ENCODE peak calls at places on chromosomes 2 and 18, in five cellular contexts. V is transverse colon, L is HepG2, B is stomach, Z is SK-N-SH. H is an unnamed sample.

GRCh38 chr2:9286553-9287399 is 80.2 kb downstream of the ASAP2 start:
- DNase-seq in V (no peak), L (no peak), B (no peak), Z (no peak), H (no peak)

GRCh38 chr2:47310801-47311560 is 92.0 kb upstream of the MSH2 start:
- DNase-seq in V (peak; percentile 74), L (peak; percentile 73), B (peak; percentile 63), Z (peak; percentile 70), H (peak; percentile 85)

GRCh38 chr2:3651686-3652516 is 6.1 kb upstream of the ALLC start:
- DNase-seq in V (peak; percentile 65), L (peak; percentile 92), B (peak; percentile 62), Z (peak; percentile 74), H (no peak)

GRCh38 chr2:189658281-189658680 is 3.0 kb upstream of the ASNSD1 start:
- DNase-seq in V (no peak), L (no peak), B (no peak), Z (no peak), H (no peak)

GRCh38 chr2:96913117-96913397 is 43.2 kb upstream of the SEMA4C start:
- DNase-seq in V (no peak), L (no peak), B (no peak), Z (no peak), H (no peak)

GRCh38 chr18:24846133-24846532 is 385.7 kb downstream of the HRH4 start:
- DNase-seq in V (no peak), L (no peak), B (no peak), Z (no peak), H (no peak)

GRCh38 chr18:63285332-63285731 is 34.2 kb downstream of the BCL2 start:
- DNase-seq in V (peak; percentile 61), L (no peak), B (no peak), Z (no peak), H (no peak)

GRCh38 chr2:88110830-88111229 is 17.0 kb downstream of the FABP1 start:
- DNase-seq in V (no peak), L (no peak), B (no peak), Z (no peak), H (no peak)

GRCh38 chr2:233976690-233977294 is 59.6 kb downstream of the TRPM8 start:
- DNase-seq in V (no peak), L (peak; percentile 60), B (no peak), Z (peak; percentile 68), H (no peak)

GRCh38 chr2:196415384-196415783 is 224.1 kb upstream of the CCDC150 start:
- DNase-seq in V (no peak), L (no peak), B (no peak), Z (no peak), H (no peak)

GRCh38 chr2:230455005-230455684 is 39.1 kb downstream of the SP100 start:
- DNase-seq in V (no peak), L (no peak), B (no peak), Z (no peak), H (no peak)

GRCh38 chr2:926896-927295 is 23.8 kb upstream of the SNTG2 start:
- DNase-seq in V (no peak), L (no peak), B (no peak), Z (no peak), H (no peak)

GRCh38 chr2:107822302-107822701 is 4.4 kb upstream of the RGPD4 start:
- DNase-seq in V (no peak), L (peak; percentile 68), B (no peak), Z (no peak), H (no peak)

GRCh38 chr2:47724221-47724981 is 58.5 kb upstream of the MSH6 start:
- DNase-seq in V (peak; percentile 10), L (no peak), B (no peak), Z (no peak), H (no peak)

GRCh38 chr2:73109796-73110540 is 2.8 kb downstream of the RAB11FIP5 start:
- DNase-seq in V (no peak), L (no peak), B (no peak), Z (no peak), H (no peak)

GRCh38 chr2:73110622-73111299 is 2.0 kb downstream of the RAB11FIP5 start:
- DNase-seq in V (peak; percentile 20), L (no peak), B (no peak), Z (no peak), H (no peak)

GRCh38 chr2:73112026-73112912 is 479 bp downstream of the RAB11FIP5 start:
- DNase-seq in V (peak; percentile 29), L (peak; percentile 22), B (peak; percentile 38), Z (peak; percentile 73), H (peak; percentile 68)

GRCh38 chr2:73112913-73113633 is at the start of gene RAB11FIP5:
- DNase-seq in V (peak; percentile 85), L (peak; percentile 57), B (peak; percentile 85), Z (peak; percentile 95), H (peak; percentile 90)

DNA sequence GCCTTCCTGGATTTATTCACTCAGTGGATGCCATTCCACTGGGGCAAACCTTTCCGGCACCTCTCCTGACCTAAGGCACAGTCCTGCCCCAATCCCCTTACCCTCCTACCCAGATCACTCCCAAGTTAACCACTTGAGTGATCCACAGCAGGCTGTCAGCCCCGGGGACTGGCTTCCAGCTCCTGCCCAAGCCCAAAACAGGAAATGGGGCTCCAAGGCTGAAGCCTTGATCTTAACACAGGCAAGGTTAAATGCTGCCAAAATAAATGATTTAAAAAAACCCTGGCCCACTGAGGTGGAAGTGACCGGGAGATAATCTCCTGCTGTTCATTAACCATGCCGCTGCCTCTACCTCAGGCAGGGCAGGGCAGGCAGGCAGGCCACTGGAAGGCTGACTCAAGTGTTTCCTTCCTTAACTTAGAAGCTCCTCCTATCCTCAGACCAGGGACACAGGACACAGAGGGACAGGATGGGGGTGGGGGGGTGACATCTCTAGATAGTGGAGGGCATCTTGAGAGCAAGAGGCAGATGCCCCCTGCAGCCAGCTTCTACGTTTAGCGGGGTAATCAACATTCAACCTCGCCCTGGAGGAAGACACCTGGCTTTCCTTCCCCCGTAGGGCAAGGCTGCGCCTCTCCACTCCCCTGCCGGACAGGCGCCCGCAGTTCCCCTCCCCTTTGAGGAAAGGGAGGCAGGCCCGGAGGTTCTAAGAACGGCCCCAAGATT is 1.3 kb downstream of the RAB11FIP5 start:
- DNase-seq in V (peak; percentile 55), L (peak; percentile 35), B (peak; percentile 54), Z (no peak), H (no peak)
- TF ChIP-seq POLR2AphosphoS5 in V (no peak), L (no peak), B (peak; percentile 46), Z (no peak), H (no peak)

DNA sequence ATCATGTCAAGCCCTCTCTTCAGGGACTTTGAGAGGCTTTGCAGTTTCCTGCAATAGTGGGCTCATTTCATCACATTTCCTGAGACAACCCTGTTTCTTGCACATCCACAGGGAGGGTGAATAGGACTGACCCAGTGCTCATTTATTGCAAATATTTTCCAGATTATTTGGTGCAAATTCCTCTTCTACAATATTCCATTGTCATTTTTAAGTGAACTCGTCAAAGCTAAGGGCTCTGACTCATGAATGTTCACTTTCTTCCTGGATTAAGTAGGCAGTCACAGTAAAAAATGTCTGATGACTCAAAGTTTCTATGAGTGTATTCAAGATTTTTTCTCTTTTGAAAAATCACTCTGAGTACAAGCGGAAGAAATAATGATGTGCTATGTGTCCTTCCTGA is 225.5 kb upstream of the GALNT5 start:
- DNase-seq in V (no peak), L (peak; percentile 46), B (no peak), Z (peak; percentile 1), H (no peak)
- TF ChIP-seq EP300 in V (no peak), L (no peak), B (no peak), Z (peak; percentile 97), H (no peak)

GRCh38 chr2:223943561-223944008 is 1.6 kb downstream of the WDFY1 start:
- DNase-seq in V (peak; percentile 79), L (peak; percentile 45), B (no peak), Z (peak; percentile 29), H (no peak)
- TF ChIP-seq POLR2AphosphoS5 in V (peak; percentile 90), L (no peak), B (no peak), Z (no peak), H (no peak)

GRCh38 chr2:52821631-52822030 is 946.0 kb upstream of the CHAC2 start:
- DNase-seq in V (no peak), L (no peak), B (peak; percentile 35), Z (no peak), H (no peak)

GRCh38 chr2:52818958-52819357 is 948.6 kb upstream of the CHAC2 start:
- DNase-seq in V (no peak), L (no peak), B (no peak), Z (no peak), H (no peak)
- TF ChIP-seq EP300 in V (no peak), L (no peak), B (no peak), Z (no peak), H (no peak)

GRCh38 chr2:28649481-28650260 is 102.0 kb upstream of the PPP1CB start:
- DNase-seq in V (no peak), L (peak; percentile 36), B (no peak), Z (no peak), H (peak; percentile 24)
- TF ChIP-seq POLR2AphosphoS5 in V (no peak), L (no peak), B (no peak), Z (no peak), H (no peak)

GRCh38 chr2:69753659-69754350 is 11.9 kb downstream of the ANXA4 start:
- DNase-seq in V (no peak), L (no peak), B (no peak), Z (no peak), H (no peak)

GRCh38 chr2:69750246-69750645 is 8.3 kb downstream of the ANXA4 start:
- DNase-seq in V (no peak), L (no peak), B (no peak), Z (no peak), H (no peak)

GRCh38 chr2:69754633-69755032 is 12.7 kb downstream of the ANXA4 start:
- DNase-seq in V (no peak), L (no peak), B (no peak), Z (no peak), H (no peak)

GRCh38 chr2:69755862-69756467 is 14.0 kb downstream of the ANXA4 start:
- DNase-seq in V (peak; percentile 31), L (peak; percentile 48), B (no peak), Z (no peak), H (no peak)
- TF ChIP-seq EP300 in V (no peak), L (no peak), B (no peak), Z (no peak), H (no peak)

DNA sequence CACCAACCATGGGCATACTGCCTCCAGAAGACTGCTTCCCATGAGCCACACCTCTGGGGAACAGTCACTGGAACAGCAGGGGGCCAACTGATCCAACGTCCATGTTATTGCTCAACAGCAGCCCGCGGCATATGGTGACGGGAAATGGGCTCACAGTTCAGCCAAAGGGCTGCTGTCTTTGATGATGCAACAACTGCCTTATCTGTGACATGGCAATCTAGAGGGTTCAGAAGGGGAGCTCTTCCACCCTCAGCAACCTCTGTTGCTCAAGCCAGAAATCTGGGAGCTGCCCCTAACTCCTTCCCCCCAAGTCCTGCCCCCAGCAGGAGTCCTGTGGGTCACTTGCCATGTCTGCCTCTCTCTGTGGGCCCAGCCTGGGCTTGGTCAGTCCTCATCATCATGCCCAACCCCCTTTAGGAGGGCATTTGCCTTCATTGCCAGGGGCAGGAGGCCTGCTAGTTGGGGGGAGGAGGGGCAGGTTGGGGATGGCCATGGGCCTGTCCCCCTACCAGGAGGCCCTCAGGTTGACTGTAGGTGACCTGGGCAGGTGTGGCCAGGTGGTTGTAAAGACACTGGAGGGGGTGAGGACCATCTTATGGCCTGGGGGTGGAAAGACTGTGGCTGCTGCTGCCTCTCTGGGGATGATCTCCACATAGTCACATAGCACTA is 212.9 kb downstream of the CYP26B1 start:
- DNase-seq in V (no peak), L (no peak), B (no peak), Z (peak; percentile 4), H (peak; percentile 85)
- TF ChIP-seq POLR2AphosphoS5 in V (peak; percentile 13), L (no peak), B (no peak), Z (no peak), H (peak; percentile 55)

H was measured in sigmoid colon.